ENCODE peak calls at places on chromosomes 13 and 19, in nine cellular contexts. Z is IMR-90, Y is adrenal gland, X is PC-3, F is body of pancreas, K is lower lobe of right lung, H is A549, M is suprapubic skin, D is tibial artery. W is an unnamed sample.

GRCh38 chr19:16052353-16052752 is 23.9 kb upstream of the TPM4 start:
- DNase-seq in M (peak; percentile 45), Z (no peak), F (no peak), D (no peak), H (no peak), X (no peak), Y (no peak), K (no peak), W (no peak)

GRCh38 chr19:17026041-17026658 is 460 bp downstream of the CPAMD8 start:
- DNase-seq in Z (no peak), Y (no peak), K (peak; percentile 76), H (no peak), X (no peak), D (no peak), M (no peak), F (no peak), W (no peak)

GRCh38 chr13:43195551-43195950 is 172.2 kb downstream of the DNAJC15 start:
- DNase-seq in M (no peak), F (no peak), Z (no peak), H (no peak), Y (no peak), D (no peak), K (no peak), X (peak; percentile 12), W (no peak)

GRCh38 chr13:35961461-35962220 is 169.5 kb downstream of the DCLK1 start:
- DNase-seq in F (no peak), X (peak; percentile 13), M (no peak), K (no peak), Z (peak; percentile 13), H (no peak), Y (no peak), D (no peak), W (no peak)

GRCh38 chr19:53960886-53961285 is 1.9 kb upstream of the CACNG8 start:
- DNase-seq in F (no peak), H (no peak), X (no peak), Z (no peak), Y (no peak), K (no peak), D (no peak), M (no peak), W (no peak)

GRCh38 chr19:39122934-39123731 is 2.5 kb upstream of the PAK4 start:
- DNase-seq in X (no peak), F (no peak), H (no peak), Y (no peak), D (no peak), K (no peak), Z (no peak), M (no peak), W (no peak)

GRCh38 chr19:55592391-55593090 is 6.8 kb downstream of the FIZ1 start:
- DNase-seq in D (no peak), K (no peak), M (no peak), F (no peak), Y (no peak), H (no peak), X (no peak), Z (no peak), W (no peak)

GRCh38 chr13:91228083-91228482 is 119.4 kb upstream of the MIR17HG start:
- DNase-seq in F (no peak), M (no peak), K (no peak), D (no peak), X (no peak), Y (no peak), Z (no peak), H (no peak), W (no peak)

GRCh38 chr13:98994896-98995295 is 17.0 kb upstream of the DOCK9 start:
- DNase-seq in M (no peak), D (no peak), F (no peak), K (no peak), X (no peak), Y (no peak), Z (no peak), H (no peak), W (no peak)

GRCh38 chr13:85771856-85772255 is 27.4 kb downstream of the SLITRK6 start:
- DNase-seq in Z (peak; percentile 8), F (no peak), H (no peak), D (no peak), X (no peak), K (no peak), Y (no peak), M (no peak), W (no peak)

GRCh38 chr19:35897706-35898451 is 2.5 kb downstream of the NFKBID start:
- DNase-seq in X (no peak), D (no peak), Y (no peak), H (no peak), K (no peak), F (no peak), M (no peak), Z (no peak), W (no peak)
- H3K27ac ChIP-seq in X (no peak overlapping the region), D (no peak overlapping the region), Y (no peak overlapping the region), H (no peak overlapping the region), K (peak overlapping the region; percentile 86), F (peak overlapping the region; percentile 64), M (no peak overlapping the region), Z (no peak overlapping the region), W (peak overlapping the region; percentile 94)

GRCh38 chr19:437027-437426 is 23.8 kb downstream of the SHC2 start:
- DNase-seq in D (no peak), F (no peak), X (no peak), K (no peak), M (no peak), Y (no peak), Z (no peak), H (no peak), W (no peak)

GRCh38 chr19:434152-434960 is 25.4 kb upstream of the C2CD4C start:
- DNase-seq in K (no peak), Y (no peak), X (no peak), H (no peak), Z (no peak), D (no peak), M (no peak), F (no peak), W (no peak)

GRCh38 chr19:436413-436950 is 24.4 kb downstream of the SHC2 start:
- DNase-seq in D (no peak), X (no peak), H (no peak), K (no peak), F (no peak), M (no peak), Z (no peak), Y (no peak), W (no peak)

GRCh38 chr19:435056-435706 is 25.7 kb downstream of the SHC2 start:
- DNase-seq in Z (no peak), D (no peak), Y (no peak), H (no peak), F (no peak), M (no peak), K (no peak), X (no peak), W (no peak)

DNA sequence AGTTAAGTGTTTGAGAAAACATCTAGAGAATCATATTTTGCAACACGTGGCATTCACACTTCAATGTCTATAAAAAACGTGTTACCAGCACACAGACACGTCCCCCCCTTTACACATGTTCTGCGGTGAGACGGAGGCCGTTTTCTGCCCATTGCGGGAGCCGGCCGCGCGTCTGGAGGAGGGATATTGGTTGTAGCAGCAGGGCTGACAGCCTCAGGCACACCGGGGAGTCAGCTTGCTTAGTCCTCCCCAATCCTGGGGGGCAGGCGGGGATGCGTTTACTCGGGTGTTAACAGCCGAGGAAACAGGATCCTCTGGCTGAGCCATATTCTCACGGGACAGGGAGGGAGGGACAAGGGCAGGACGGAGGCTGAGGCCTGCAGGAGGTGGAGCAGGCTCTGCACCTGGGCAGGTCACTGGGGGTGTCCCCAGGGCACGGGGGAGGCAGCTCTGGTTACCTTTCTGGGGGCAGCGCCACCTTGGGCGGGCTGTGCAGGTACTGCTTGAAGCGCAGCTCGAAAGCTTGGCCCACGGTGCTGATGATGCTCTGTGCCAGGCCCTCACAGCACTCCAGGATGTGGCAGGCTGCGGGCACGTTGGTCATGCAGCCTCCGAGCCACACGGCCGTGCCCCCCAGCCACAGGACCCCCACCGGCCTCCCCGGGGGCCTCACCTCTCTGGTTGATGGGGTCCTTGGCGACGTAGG is 25.0 kb downstream of the SHC2 start:
- DNase-seq in M (no peak), H (no peak), X (no peak), Y (no peak), Z (no peak), D (no peak), F (no peak), K (no peak), W (no peak)
- H3K27ac ChIP-seq in M (no peak overlapping the region), H (no peak overlapping the region), X (no peak overlapping the region), Y (no peak overlapping the region), Z (no peak overlapping the region), D (no peak overlapping the region), F (no peak overlapping the region), K (no peak overlapping the region), W (no peak overlapping the region)

GRCh38 chr13:100728201-100728600 is 53.6 kb upstream of the TMTC4 start:
- DNase-seq in H (no peak), X (no peak), Z (no peak), K (no peak), Y (no peak), D (no peak), F (no peak), M (no peak), W (no peak)
- H3K27ac ChIP-seq in H (no peak overlapping the region), X (no peak overlapping the region), Z (no peak overlapping the region), K (no peak overlapping the region), Y (no peak overlapping the region), D (no peak overlapping the region), F (no peak overlapping the region), M (no peak overlapping the region), W (no peak overlapping the region)

DNA sequence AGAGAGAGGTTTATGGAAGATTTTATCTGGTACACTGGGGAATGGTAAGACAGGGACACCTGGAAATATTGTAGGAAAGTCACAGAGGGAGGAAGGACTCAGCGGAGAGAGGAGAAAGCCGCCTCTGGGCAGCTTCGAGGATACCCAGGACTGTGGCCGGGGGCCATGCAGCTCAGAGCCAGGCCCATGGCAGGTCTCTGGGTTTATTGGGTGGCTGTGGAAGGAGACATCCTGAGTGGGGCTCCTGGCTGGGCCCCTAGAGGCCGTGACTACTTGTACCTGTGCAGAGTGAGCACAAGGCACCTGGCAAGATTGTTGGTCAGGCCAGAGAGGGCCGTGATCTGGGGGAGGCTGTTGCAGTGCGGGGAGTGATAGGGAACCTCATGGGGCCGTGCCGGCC is 3.4 kb downstream of the DAZAP1 start:
- DNase-seq in H (no peak), F (no peak), Z (no peak), Y (no peak), K (no peak), X (no peak), D (no peak), M (no peak), W (no peak)
- H3K27ac ChIP-seq in H (no peak overlapping the region), F (peak overlapping the region; percentile 93), Z (no peak overlapping the region), Y (peak overlapping the region; percentile 62), K (peak overlapping the region; percentile 97), X (no peak overlapping the region), D (peak overlapping the region; percentile 53), M (peak overlapping the region; percentile 30), W (peak overlapping the region; percentile 98)

W was measured in esophagus squamous epithelium.